ENCODE peak calls at places on chromosomes 12 and 14, in eight cellular contexts. One of them, this sample, is unnamed.

GRCh38 chr12:52004042-52004648 is 2.6 kb upstream of the TAMALIN start:
- DNase-seq in CD8-positive, alpha-beta T cell: no peak
- DNase-seq in fibroblast of mammary gland: peak
- DNase-seq in WERI-Rb-1: peak
- DNase-seq in left ventricle myocardium inferior: no peak
- DNase-seq in endothelial cell: peak
- DNase-seq in A549: peak
- DNase-seq in AG04449: no peak
- DNase-seq in this sample: no peak

GRCh38 chr14:94581127-94581999 is at the start of gene SERPINA5:
- DNase-seq in CD8-positive, alpha-beta T cell: no peak
- DNase-seq in fibroblast of mammary gland: peak
- DNase-seq in WERI-Rb-1: no peak
- DNase-seq in left ventricle myocardium inferior: peak
- DNase-seq in endothelial cell: peak
- DNase-seq in A549: no peak
- DNase-seq in AG04449: no peak
- DNase-seq in this sample: no peak

GRCh38 chr12:31736472-31736871 is 7.7 kb upstream of the AMN1 start:
- DNase-seq in CD8-positive, alpha-beta T cell: peak
- DNase-seq in fibroblast of mammary gland: peak
- DNase-seq in WERI-Rb-1: no peak
- DNase-seq in left ventricle myocardium inferior: no peak
- DNase-seq in endothelial cell: no peak
- DNase-seq in A549: peak
- DNase-seq in AG04449: no peak
- DNase-seq in this sample: no peak

GRCh38 chr12:124744659-124745467 is 118.8 kb downstream of the SCARB1 start:
- DNase-seq in CD8-positive, alpha-beta T cell: no peak
- DNase-seq in fibroblast of mammary gland: no peak
- DNase-seq in WERI-Rb-1: peak
- DNase-seq in left ventricle myocardium inferior: no peak
- DNase-seq in endothelial cell: no peak
- DNase-seq in A549: peak
- DNase-seq in AG04449: no peak
- DNase-seq in this sample: no peak

GRCh38 chr12:124517260-124518050 is 50.0 kb downstream of the NCOR2 start:
- DNase-seq in CD8-positive, alpha-beta T cell: no peak
- DNase-seq in fibroblast of mammary gland: no peak
- DNase-seq in WERI-Rb-1: no peak
- DNase-seq in left ventricle myocardium inferior: peak
- DNase-seq in endothelial cell: no peak
- DNase-seq in A549: peak
- DNase-seq in AG04449: no peak
- DNase-seq in this sample: peak

GRCh38 chr14:21233457-21234076 is 35.7 kb downstream of the HNRNPC start:
- DNase-seq in CD8-positive, alpha-beta T cell: no peak
- DNase-seq in fibroblast of mammary gland: peak
- DNase-seq in WERI-Rb-1: peak
- DNase-seq in left ventricle myocardium inferior: no peak
- DNase-seq in endothelial cell: peak
- DNase-seq in A549: peak
- DNase-seq in AG04449: no peak
- DNase-seq in this sample: no peak

GRCh38 chr12:118459110-118459509 is 82.8 kb downstream of the SUDS3 start:
- DNase-seq in CD8-positive, alpha-beta T cell: no peak
- DNase-seq in fibroblast of mammary gland: no peak
- DNase-seq in WERI-Rb-1: no peak
- DNase-seq in left ventricle myocardium inferior: no peak
- DNase-seq in endothelial cell: no peak
- DNase-seq in A549: no peak
- DNase-seq in AG04449: no peak
- DNase-seq in this sample: no peak

GRCh38 chr12:90235642-90236041 is 527.0 kb upstream of the ATP2B1 start:
- DNase-seq in CD8-positive, alpha-beta T cell: no peak
- DNase-seq in fibroblast of mammary gland: peak
- DNase-seq in WERI-Rb-1: no peak
- DNase-seq in left ventricle myocardium inferior: no peak
- DNase-seq in endothelial cell: no peak
- DNase-seq in A549: no peak
- DNase-seq in AG04449: no peak
- DNase-seq in this sample: no peak

GRCh38 chr14:73260574-73260973 is 23.3 kb downstream of the PAPLN start:
- DNase-seq in CD8-positive, alpha-beta T cell: no peak
- DNase-seq in fibroblast of mammary gland: no peak
- DNase-seq in WERI-Rb-1: no peak
- DNase-seq in left ventricle myocardium inferior: no peak
- DNase-seq in endothelial cell: no peak
- DNase-seq in A549: no peak
- DNase-seq in AG04449: no peak
- DNase-seq in this sample: no peak

GRCh38 chr12:78584695-78585094 is 279.9 kb upstream of the SYT1 start:
- DNase-seq in CD8-positive, alpha-beta T cell: no peak
- DNase-seq in fibroblast of mammary gland: peak
- DNase-seq in WERI-Rb-1: peak
- DNase-seq in left ventricle myocardium inferior: no peak
- DNase-seq in endothelial cell: peak
- DNase-seq in A549: peak
- DNase-seq in AG04449: no peak
- DNase-seq in this sample: no peak

GRCh38 chr12:52280796-52281560 is 6.5 kb downstream of the KRT86 start:
- DNase-seq in CD8-positive, alpha-beta T cell: no peak
- DNase-seq in fibroblast of mammary gland: peak
- DNase-seq in WERI-Rb-1: no peak
- DNase-seq in left ventricle myocardium inferior: peak
- DNase-seq in endothelial cell: no peak
- DNase-seq in A549: peak
- DNase-seq in AG04449: peak
- DNase-seq in this sample: peak

GRCh38 chr14:39492267-39492666 is 60.0 kb upstream of the FBXO33 start:
- DNase-seq in CD8-positive, alpha-beta T cell: no peak
- DNase-seq in fibroblast of mammary gland: peak
- DNase-seq in WERI-Rb-1: no peak
- DNase-seq in left ventricle myocardium inferior: no peak
- DNase-seq in endothelial cell: no peak
- DNase-seq in A549: peak
- DNase-seq in AG04449: peak
- DNase-seq in this sample: no peak

GRCh38 chr12:19074700-19075099 is 54.8 kb upstream of the PLEKHA5 start:
- DNase-seq in CD8-positive, alpha-beta T cell: no peak
- DNase-seq in fibroblast of mammary gland: peak
- DNase-seq in WERI-Rb-1: no peak
- DNase-seq in left ventricle myocardium inferior: no peak
- DNase-seq in endothelial cell: no peak
- DNase-seq in A549: no peak
- DNase-seq in AG04449: no peak
- DNase-seq in this sample: no peak

GRCh38 chr12:79344855-79345840 is 345.6 kb downstream of the PAWR start:
- DNase-seq in CD8-positive, alpha-beta T cell: no peak
- DNase-seq in fibroblast of mammary gland: peak
- DNase-seq in WERI-Rb-1: peak
- DNase-seq in left ventricle myocardium inferior: no peak
- DNase-seq in endothelial cell: peak
- DNase-seq in A549: peak
- DNase-seq in AG04449: no peak
- DNase-seq in this sample: no peak

GRCh38 chr14:38342803-38343202 is 86.9 kb upstream of the CLEC14A start:
- DNase-seq in CD8-positive, alpha-beta T cell: no peak
- DNase-seq in fibroblast of mammary gland: peak
- DNase-seq in WERI-Rb-1: no peak
- DNase-seq in left ventricle myocardium inferior: no peak
- DNase-seq in endothelial cell: no peak
- DNase-seq in A549: no peak
- DNase-seq in AG04449: peak
- DNase-seq in this sample: no peak

GRCh38 chr14:51552275-51552674 is 99.4 kb upstream of the FRMD6 start:
- DNase-seq in CD8-positive, alpha-beta T cell: no peak
- DNase-seq in fibroblast of mammary gland: no peak
- DNase-seq in WERI-Rb-1: no peak
- DNase-seq in left ventricle myocardium inferior: no peak
- DNase-seq in endothelial cell: peak
- DNase-seq in A549: peak
- DNase-seq in AG04449: no peak
- DNase-seq in this sample: no peak

GRCh38 chr14:51554339-51554920 is 97.3 kb upstream of the FRMD6 start:
- DNase-seq in CD8-positive, alpha-beta T cell: no peak
- DNase-seq in fibroblast of mammary gland: peak
- DNase-seq in WERI-Rb-1: no peak
- DNase-seq in left ventricle myocardium inferior: no peak
- DNase-seq in endothelial cell: no peak
- DNase-seq in A549: peak
- DNase-seq in AG04449: peak
- DNase-seq in this sample: no peak

GRCh38 chr14:51552768-51553426 is 98.8 kb upstream of the FRMD6 start:
- DNase-seq in CD8-positive, alpha-beta T cell: no peak
- DNase-seq in fibroblast of mammary gland: no peak
- DNase-seq in WERI-Rb-1: no peak
- DNase-seq in left ventricle myocardium inferior: no peak
- DNase-seq in endothelial cell: no peak
- DNase-seq in A549: peak
- DNase-seq in AG04449: no peak
- DNase-seq in this sample: no peak

DNA sequence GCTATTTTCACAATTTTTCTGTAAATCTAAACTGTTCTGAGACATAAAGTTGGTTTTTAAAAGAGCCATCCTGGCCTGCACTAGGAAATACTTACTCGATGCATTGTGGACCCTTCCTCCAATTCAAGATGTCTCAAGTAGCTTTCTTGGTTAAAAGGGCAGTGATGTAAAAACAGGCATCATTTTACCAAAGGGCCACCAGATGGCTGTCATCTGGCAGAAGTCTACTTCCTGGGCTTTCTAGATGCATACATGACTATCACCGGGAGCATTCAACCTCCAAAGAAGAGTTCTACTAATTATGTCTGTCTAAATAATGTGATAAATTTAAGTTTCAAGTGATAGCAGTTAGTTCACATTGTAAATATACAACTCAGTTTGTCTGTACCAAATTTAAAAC is 96.8 kb upstream of the FRMD6 start:
- DNase-seq in CD8-positive, alpha-beta T cell: no peak
- DNase-seq in fibroblast of mammary gland: peak
- DNase-seq in WERI-Rb-1: no peak
- DNase-seq in left ventricle myocardium inferior: no peak
- DNase-seq in endothelial cell: no peak
- DNase-seq in A549: peak
- DNase-seq in AG04449: no peak
- DNase-seq in this sample: no peak
- TF ChIP-seq CTCF in CD8-positive, alpha-beta T cell: no peak
- TF ChIP-seq CTCF in fibroblast of mammary gland: peak
- TF ChIP-seq CTCF in WERI-Rb-1: peak
- TF ChIP-seq CTCF in left ventricle myocardium inferior: no peak
- TF ChIP-seq CTCF in endothelial cell: no peak
- TF ChIP-seq CTCF in A549: peak
- TF ChIP-seq CTCF in AG04449: peak
- TF ChIP-seq CTCF in this sample: peak

DNA sequence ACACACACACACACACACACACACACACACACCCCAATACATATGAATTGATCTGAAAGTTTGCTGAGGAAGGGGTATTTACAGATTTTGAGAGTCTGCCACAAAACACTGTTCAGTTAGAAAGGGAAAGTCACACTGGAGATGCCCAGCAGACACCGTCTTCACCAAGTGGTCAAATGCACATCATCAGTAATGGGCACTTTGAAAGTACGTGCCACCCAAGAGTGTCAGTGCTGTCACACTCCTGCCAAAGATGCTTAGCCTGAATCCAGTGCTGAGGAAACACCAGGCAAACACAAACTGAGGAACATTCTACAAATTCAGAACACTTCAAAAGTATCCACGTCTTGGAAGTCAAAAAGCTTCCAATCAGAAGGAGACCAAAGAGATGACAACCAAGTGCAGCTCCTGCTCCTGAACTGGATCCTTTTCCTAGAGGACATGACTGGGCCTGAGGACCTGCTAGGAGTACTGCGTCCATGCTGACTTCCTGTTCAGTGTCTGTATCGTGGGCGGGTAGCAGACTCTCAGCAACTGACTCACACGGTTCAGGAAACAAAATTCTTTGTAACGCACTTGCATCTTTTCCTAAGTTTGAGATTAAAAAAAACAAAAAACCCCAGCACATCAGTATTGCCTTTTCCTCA is 18.6 kb downstream of the PSMC1 start:
- DNase-seq in CD8-positive, alpha-beta T cell: no peak
- DNase-seq in fibroblast of mammary gland: peak
- DNase-seq in WERI-Rb-1: no peak
- DNase-seq in left ventricle myocardium inferior: no peak
- DNase-seq in endothelial cell: no peak
- DNase-seq in A549: no peak
- DNase-seq in AG04449: no peak
- DNase-seq in this sample: no peak
- TF ChIP-seq CTCF in CD8-positive, alpha-beta T cell: no peak
- TF ChIP-seq CTCF in fibroblast of mammary gland: no peak
- TF ChIP-seq CTCF in WERI-Rb-1: no peak
- TF ChIP-seq CTCF in left ventricle myocardium inferior: no peak
- TF ChIP-seq CTCF in endothelial cell: no peak
- TF ChIP-seq CTCF in A549: no peak
- TF ChIP-seq CTCF in AG04449: no peak
- TF ChIP-seq CTCF in this sample: no peak

GRCh38 chr12:54197037-54197909 is 8.5 kb upstream of the SMUG1 start:
- DNase-seq in CD8-positive, alpha-beta T cell: no peak
- DNase-seq in fibroblast of mammary gland: peak
- DNase-seq in WERI-Rb-1: no peak
- DNase-seq in left ventricle myocardium inferior: no peak
- DNase-seq in endothelial cell: peak
- DNase-seq in A549: no peak
- DNase-seq in AG04449: no peak
- DNase-seq in this sample: no peak
- TF ChIP-seq CTCF in CD8-positive, alpha-beta T cell: no peak
- TF ChIP-seq CTCF in fibroblast of mammary gland: no peak
- TF ChIP-seq CTCF in WERI-Rb-1: no peak
- TF ChIP-seq CTCF in left ventricle myocardium inferior: no peak
- TF ChIP-seq CTCF in endothelial cell: no peak
- TF ChIP-seq CTCF in A549: no peak
- TF ChIP-seq CTCF in AG04449: no peak
- TF ChIP-seq CTCF in this sample: no peak

GRCh38 chr14:22472466-22472865 is 116.6 kb downstream of the DAD1 start:
- DNase-seq in CD8-positive, alpha-beta T cell: no peak
- DNase-seq in fibroblast of mammary gland: no peak
- DNase-seq in WERI-Rb-1: peak
- DNase-seq in left ventricle myocardium inferior: no peak
- DNase-seq in endothelial cell: no peak
- DNase-seq in A549: no peak
- DNase-seq in AG04449: no peak
- DNase-seq in this sample: no peak

GRCh38 chr14:22471545-22472121 is 117.4 kb downstream of the DAD1 start:
- DNase-seq in CD8-positive, alpha-beta T cell: no peak
- DNase-seq in fibroblast of mammary gland: peak
- DNase-seq in WERI-Rb-1: peak
- DNase-seq in left ventricle myocardium inferior: peak
- DNase-seq in endothelial cell: peak
- DNase-seq in A549: peak
- DNase-seq in AG04449: no peak
- DNase-seq in this sample: no peak

GRCh38 chr14:22474730-22475351 is 114.2 kb downstream of the DAD1 start:
- DNase-seq in CD8-positive, alpha-beta T cell: no peak
- DNase-seq in fibroblast of mammary gland: peak
- DNase-seq in WERI-Rb-1: no peak
- DNase-seq in left ventricle myocardium inferior: no peak
- DNase-seq in endothelial cell: no peak
- DNase-seq in A549: no peak
- DNase-seq in AG04449: no peak
- DNase-seq in this sample: no peak

GRCh38 chr14:22475381-22475780 is 113.6 kb downstream of the DAD1 start:
- DNase-seq in CD8-positive, alpha-beta T cell: no peak
- DNase-seq in fibroblast of mammary gland: peak
- DNase-seq in WERI-Rb-1: peak
- DNase-seq in left ventricle myocardium inferior: no peak
- DNase-seq in endothelial cell: no peak
- DNase-seq in A549: no peak
- DNase-seq in AG04449: no peak
- DNase-seq in this sample: no peak

GRCh38 chr14:22472935-22473854 is 115.8 kb downstream of the DAD1 start:
- DNase-seq in CD8-positive, alpha-beta T cell: no peak
- DNase-seq in fibroblast of mammary gland: peak
- DNase-seq in WERI-Rb-1: peak
- DNase-seq in left ventricle myocardium inferior: no peak
- DNase-seq in endothelial cell: peak
- DNase-seq in A549: peak
- DNase-seq in AG04449: no peak
- DNase-seq in this sample: no peak
- TF ChIP-seq CTCF in CD8-positive, alpha-beta T cell: no peak
- TF ChIP-seq CTCF in fibroblast of mammary gland: peak
- TF ChIP-seq CTCF in WERI-Rb-1: peak
- TF ChIP-seq CTCF in left ventricle myocardium inferior: peak
- TF ChIP-seq CTCF in endothelial cell: peak
- TF ChIP-seq CTCF in A549: peak
- TF ChIP-seq CTCF in AG04449: peak
- TF ChIP-seq CTCF in this sample: peak

This sample was measured in osteocyte.